ENCODE peak calls at places on chromosomes 1 and 21, in eight cellular contexts. Q, T, L, E, K, B, X and G are unnamed samples.

GRCh38 chr1:77534456-77534855 is 148.0 kb downstream of the ZZZ3 start:
- DNase-seq in Q (no peak), T (no peak), L (no peak), E (no peak), K (peak; percentile 68), B (no peak), X (no peak), G (no peak)

GRCh38 chr1:225735252-225736149 is 42.1 kb upstream of the SRP9 start:
- DNase-seq in Q (no peak), T (peak; percentile 68), L (peak; percentile 96), E (peak; percentile 64), K (peak; percentile 98), B (peak; percentile 88), X (peak; percentile 50), G (peak; percentile 93)

GRCh38 chr1:1462318-1462966 is 9.1 kb upstream of the ATAD3B start:
- DNase-seq in Q (no peak), T (peak; percentile 32), L (peak; percentile 56), E (no peak), K (no peak), B (no peak), X (no peak), G (no peak)

GRCh38 chr1:3911521-3911845 is 11.4 kb upstream of the C1orf174 start:
- DNase-seq in Q (no peak), T (no peak), L (no peak), E (no peak), K (no peak), B (no peak), X (no peak), G (no peak)

GRCh38 chr21:46111857-46112730 is 14.2 kb downstream of the COL6A2 start:
- DNase-seq in Q (no peak), T (no peak), L (no peak), E (peak; percentile 1), K (no peak), B (peak; percentile 12), X (peak; percentile 9), G (peak; percentile 52)

GRCh38 chr1:1144122-1144842 is 28.4 kb upstream of the C1orf159 start:
- DNase-seq in Q (no peak), T (no peak), L (no peak), E (no peak), K (no peak), B (no peak), X (no peak), G (no peak)

GRCh38 chr1:13951793-13952751 is 252.1 kb downstream of the PRDM2 start:
- DNase-seq in Q (no peak), T (no peak), L (peak; percentile 20), E (no peak), K (no peak), B (no peak), X (no peak), G (peak; percentile 57)

GRCh38 chr1:31861346-31861745 is 45.5 kb upstream of the SPOCD1 start:
- DNase-seq in Q (no peak), T (no peak), L (no peak), E (no peak), K (no peak), B (no peak), X (no peak), G (no peak)

DNA sequence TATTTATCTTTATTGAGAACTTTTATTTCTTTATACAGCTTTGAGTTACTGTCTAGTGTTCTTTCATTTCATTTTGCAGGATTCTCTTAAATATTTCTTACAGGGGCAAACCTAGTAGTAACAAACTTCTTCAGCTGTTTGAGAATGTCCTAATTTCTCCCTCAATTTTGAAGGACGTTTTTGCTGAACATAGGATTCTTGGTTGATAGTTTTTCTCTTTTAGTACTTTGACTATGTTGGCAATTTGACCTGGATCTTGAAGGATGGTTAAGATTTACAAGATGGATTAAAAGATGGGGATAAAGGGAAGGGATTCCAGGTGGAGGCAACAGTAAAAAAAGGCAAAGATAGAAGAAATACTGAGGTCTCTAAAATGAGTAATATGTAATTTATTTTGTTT is 38.9 kb downstream of the XPR1 start:
- DNase-seq in Q (no peak), T (no peak), L (no peak), E (no peak), K (no peak), B (no peak), X (no peak), G (no peak)
- H3K9me3 ChIP-seq in Q (peaks cover 13% of the 10 kb centered on the region), T (peaks cover 38% of the 10 kb centered on the region), L (no peaks in the 10 kb centered on the region), E (peaks cover 15% of the 10 kb centered on the region), K (no peaks in the 10 kb centered on the region), B (no peaks in the 10 kb centered on the region), X (no peaks in the 10 kb centered on the region), G (no peaks in the 10 kb centered on the region)

DNA sequence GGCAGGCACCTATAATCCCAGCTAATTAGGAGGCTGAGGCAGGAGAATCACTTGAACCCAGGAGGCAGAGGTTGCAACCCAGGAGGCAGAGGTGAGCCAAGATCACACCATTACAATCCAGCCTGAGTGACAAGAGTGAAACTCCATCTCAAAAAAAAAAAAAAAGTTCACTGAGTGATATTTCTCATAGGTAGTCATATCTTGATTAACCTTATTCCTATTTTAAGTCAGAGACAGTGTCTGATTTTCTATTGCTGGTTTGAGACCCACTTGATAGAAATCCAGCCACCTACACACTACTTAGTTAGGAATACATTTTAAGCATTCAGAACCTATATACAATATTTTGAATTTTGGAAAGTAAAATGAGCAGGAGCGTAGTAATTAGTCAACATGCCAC is 357.4 kb upstream of the ADGRL2 start:
- DNase-seq in Q (no peak), T (no peak), L (no peak), E (no peak), K (no peak), B (no peak), X (no peak), G (no peak)
- H3K4me3 ChIP-seq in Q (no peak overlapping the region), T (no peak overlapping the region), L (no peak overlapping the region), E (no peak overlapping the region), K (no peak overlapping the region), B (no peak overlapping the region), X (no peak overlapping the region), G (no peak overlapping the region)

GRCh38 chr1:183356534-183357182 is 61.5 kb downstream of the NMNAT2 start:
- DNase-seq in Q (no peak), T (no peak), L (no peak), E (no peak), K (no peak), B (no peak), X (no peak), G (no peak)
- TF ChIP-seq CTCF in Q (no peak), T (no peak), L (no peak), E (no peak), K (no peak), B (no peak), X (no peak), G (no peak)

DNA sequence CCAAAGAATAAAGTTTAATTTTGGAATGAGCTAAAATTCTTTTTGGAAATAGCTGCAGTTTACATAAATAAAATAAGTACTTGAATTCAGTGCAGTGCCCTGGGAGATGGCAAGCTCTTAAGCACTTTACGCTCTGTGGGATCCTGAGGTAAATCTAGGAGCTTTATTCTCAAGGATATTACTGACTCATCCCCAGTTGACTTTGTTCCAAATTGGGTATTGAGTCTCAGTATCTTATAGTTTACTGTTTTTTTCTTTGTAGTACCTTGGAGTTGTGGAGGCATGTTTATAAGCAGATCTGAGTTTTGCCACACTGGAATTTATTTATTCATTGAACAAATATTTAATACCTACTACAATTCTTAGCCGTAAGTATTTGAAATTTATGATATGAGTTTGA is 27.4 kb upstream of the HRNR start:
- DNase-seq in Q (no peak), T (no peak), L (no peak), E (no peak), K (peak; percentile 43), B (no peak), X (no peak), G (no peak)
- H3K9me3 ChIP-seq in Q (no peaks in the 10 kb centered on the region), T (no peaks in the 10 kb centered on the region), L (no peaks in the 10 kb centered on the region), E (no peaks in the 10 kb centered on the region), K (no peaks in the 10 kb centered on the region), B (no peaks in the 10 kb centered on the region), X (no peaks in the 10 kb centered on the region), G (no peaks in the 10 kb centered on the region)

GRCh38 chr1:112855152-112855836 is 100.7 kb downstream of the SLC16A1 start:
- DNase-seq in Q (no peak), T (no peak), L (no peak), E (no peak), K (no peak), B (no peak), X (no peak), G (no peak)

GRCh38 chr1:112852276-112852675 is 103.7 kb downstream of the SLC16A1 start:
- DNase-seq in Q (no peak), T (no peak), L (no peak), E (no peak), K (no peak), B (peak; percentile 36), X (no peak), G (no peak)

GRCh38 chr1:112852934-112853333 is 103.1 kb downstream of the SLC16A1 start:
- DNase-seq in Q (no peak), T (no peak), L (no peak), E (no peak), K (no peak), B (no peak), X (no peak), G (no peak)

GRCh38 chr1:112849967-112850641 is 105.9 kb downstream of the SLC16A1 start:
- DNase-seq in Q (no peak), T (no peak), L (no peak), E (no peak), K (no peak), B (no peak), X (no peak), G (no peak)

DNA sequence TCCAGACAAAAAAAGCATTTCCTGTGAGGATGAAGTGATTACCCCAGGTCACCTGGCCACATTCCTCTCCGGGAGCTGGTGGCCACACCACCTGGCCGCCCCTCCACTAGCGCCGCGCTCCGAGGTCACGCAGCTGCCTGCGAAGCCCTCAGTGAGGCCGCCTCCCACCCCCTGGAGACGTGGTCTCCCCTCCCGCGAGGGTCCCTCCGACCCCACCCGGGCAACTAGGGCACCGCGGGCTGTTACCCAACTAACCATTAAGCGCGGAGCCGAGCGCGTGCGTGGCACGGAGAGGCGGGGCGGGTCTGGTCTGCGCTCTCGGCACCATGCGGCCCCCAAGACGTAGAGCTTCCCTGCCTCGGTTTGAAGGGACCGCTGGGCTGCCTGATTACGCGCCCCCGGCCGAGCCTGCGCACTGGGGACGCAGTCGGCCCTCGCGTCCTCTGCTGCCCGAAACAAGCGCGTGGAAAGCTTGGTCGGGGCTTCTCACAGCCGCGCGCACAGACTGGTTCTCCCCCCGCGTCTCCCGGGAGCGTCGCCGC is 106.5 kb downstream of the SLC16A1 start:
- DNase-seq in Q (no peak), T (peak; percentile 22), L (peak; percentile 66), E (no peak), K (peak; percentile 67), B (peak; percentile 47), X (no peak), G (no peak)
- H3K4me3 ChIP-seq in Q (peak overlapping the region; percentile 52), T (peak overlapping the region; percentile 67), L (peak overlapping the region; percentile 18), E (peak overlapping the region; percentile 66), K (peak overlapping the region; percentile 50), B (peak overlapping the region; percentile 65), X (peak overlapping the region; percentile 18), G (peak overlapping the region; percentile 31)

GRCh38 chr1:115089443-115090340 is at the start of gene TSPAN2:
- DNase-seq in Q (peak; percentile 95), T (peak; percentile 84), L (peak; percentile 43), E (peak; percentile 62), K (peak; percentile 83), B (peak; percentile 49), X (no peak), G (peak; percentile 78)
- TF ChIP-seq CTCF in Q (peak; percentile 62), T (peak; percentile 59), L (peak; percentile 35), E (peak; percentile 39), K (peak; percentile 38), B (no peak), X (peak; percentile 17), G (peak; percentile 24)

DNA sequence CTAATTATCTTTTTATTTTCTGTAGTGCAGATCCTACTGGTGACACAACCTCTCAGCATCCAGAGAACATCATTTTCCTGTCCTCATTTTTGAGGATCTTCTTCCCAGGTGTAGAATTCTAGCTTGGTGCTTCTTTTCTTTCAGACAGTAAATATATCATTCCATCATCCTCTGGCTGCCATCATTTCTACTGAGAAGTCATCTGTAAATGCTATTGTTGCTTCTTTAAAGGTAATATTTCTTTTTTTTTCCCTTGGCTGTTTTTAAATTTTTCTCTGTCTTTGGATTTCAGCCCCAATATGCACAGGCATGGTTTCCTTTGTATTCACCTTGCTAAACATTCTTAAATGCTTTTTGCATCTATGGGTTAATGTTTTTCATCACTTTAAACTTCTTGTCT is 3.3 kb upstream of the KRTAP10-9 start:
- DNase-seq in Q (no peak), T (no peak), L (no peak), E (no peak), K (no peak), B (no peak), X (no peak), G (no peak)
- H3K9me3 ChIP-seq in Q (peaks cover 20% of the 10 kb centered on the region), T (peaks cover 32% of the 10 kb centered on the region), L (no peaks in the 10 kb centered on the region), E (peaks cover 3% of the 10 kb centered on the region), K (no peaks in the 10 kb centered on the region), B (no peaks in the 10 kb centered on the region), X (no peaks in the 10 kb centered on the region), G (peaks cover 20% of the 10 kb centered on the region)